ENCODE peak calls at places on chromosomes 7 and 10, in four cellular contexts. R is NCI-H1417, N is G401, S is foreskin keratinocyte. G is an unnamed sample.

GRCh38 chr10:110859947-110860376 is 11.8 kb upstream of the PDCD4 start:
- DNase-seq in R (no peak), N (no peak), S (no peak), G (no peak)

GRCh38 chr7:30896041-30896440 is 15.6 kb upstream of the AQP1 start:
- DNase-seq in R (no peak), N (no peak), S (no peak), G (no peak)

GRCh38 chr7:29199776-29200175 is 5.2 kb downstream of the CHN2 start:
- DNase-seq in R (no peak), N (peak; percentile 95), S (no peak), G (no peak)

GRCh38 chr10:30573714-30574422 is 55.7 kb downstream of the LYZL2 start:
- DNase-seq in R (no peak), N (no peak), S (no peak), G (no peak)

GRCh38 chr7:93949468-93949867 is 27.9 kb downstream of the GNG11 start:
- DNase-seq in R (no peak), N (no peak), S (no peak), G (peak; percentile 11)

GRCh38 chr7:99177165-99177564 is 30.8 kb downstream of the KPNA7 start:
- DNase-seq in R (no peak), N (no peak), S (no peak), G (no peak)

GRCh38 chr10:75651452-75651851 is 220.0 kb downstream of the LRMDA start:
- DNase-seq in R (no peak), N (no peak), S (peak; percentile 4), G (no peak)

GRCh38 chr7:100427762-100428198 is 723 bp downstream of the ZCWPW1 start:
- DNase-seq in R (no peak), N (no peak), S (no peak), G (no peak)

GRCh38 chr7:5406957-5407930 is 16.4 kb downstream of the TNRC18 start:
- DNase-seq in R (no peak), N (no peak), S (no peak), G (no peak)

GRCh38 chr10:14244147-14244546 is 86.6 kb downstream of the FRMD4A start:
- DNase-seq in R (no peak), N (peak; percentile 40), S (no peak), G (no peak)

GRCh38 chr10:5469353-5470061 is 29.9 kb downstream of the CALML5 start:
- DNase-seq in R (no peak), N (no peak), S (no peak), G (no peak)

GRCh38 chr10:58210160-58210559 is 57.5 kb downstream of the IPMK start:
- DNase-seq in R (no peak), N (no peak), S (no peak), G (no peak)

GRCh38 chr7:33918401-33919120 is 13.2 kb downstream of the BMPER start:
- DNase-seq in R (no peak), N (peak; percentile 37), S (no peak), G (no peak)

GRCh38 chr10:93261961-93262610 is 188.4 kb downstream of the CYP26A1 start:
- DNase-seq in R (no peak), N (no peak), S (peak; percentile 54), G (no peak)

GRCh38 chr10:131654471-131655087 is 246.2 kb upstream of the PPP2R2D start:
- DNase-seq in R (no peak), N (no peak), S (no peak), G (no peak)

GRCh38 chr10:14751576-14752330 is 22.9 kb downstream of the FAM107B start:
- DNase-seq in R (no peak), N (peak; percentile 97), S (no peak), G (no peak)

GRCh38 chr10:114539623-114540022 is 118.5 kb downstream of the ABLIM1 start:
- DNase-seq in R (no peak), N (no peak), S (no peak), G (no peak)

GRCh38 chr10:9621216-9621615 is 1396.5 kb upstream of the CELF2 start:
- DNase-seq in R (no peak), N (no peak), S (no peak), G (no peak)

GRCh38 chr7:103636153-103636552 is 190.1 kb upstream of the SLC26A5 start:
- DNase-seq in R (no peak), N (no peak), S (peak; percentile 8), G (no peak)

GRCh38 chr10:132142396-132143161 is 44.2 kb upstream of the DPYSL4 start:
- DNase-seq in R (peak; percentile 26), N (peak; percentile 37), S (no peak), G (peak; percentile 33)

GRCh38 chr7:51038573-51038972 is 255.9 kb upstream of the GRB10 start:
- DNase-seq in R (no peak), N (no peak), S (no peak), G (no peak)

GRCh38 chr7:66326501-66327180 is 121.5 kb downstream of the TPST1 start:
- DNase-seq in R (no peak), N (no peak), S (no peak), G (no peak)

GRCh38 chr7:132141109-132141508 is 435.2 kb downstream of the PLXNA4 start:
- DNase-seq in R (no peak), N (peak; percentile 33), S (no peak), G (no peak)

GRCh38 chr10:58066126-58066525 is 201.6 kb downstream of the IPMK start:
- DNase-seq in R (no peak), N (no peak), S (no peak), G (no peak)

GRCh38 chr10:69025370-69025896 is 36.8 kb downstream of the KIFBP start:
- DNase-seq in R (no peak), N (no peak), S (no peak), G (no peak)

GRCh38 chr7:151727579-151728285 is 149.2 kb downstream of the PRKAG2 start:
- DNase-seq in R (no peak), N (no peak), S (peak; percentile 92), G (peak; percentile 93)

GRCh38 chr7:36658603-36659516 is 65.4 kb downstream of the AOAH start:
- DNase-seq in R (no peak), N (no peak), S (peak; percentile 82), G (peak; percentile 35)

GRCh38 chr10:101466016-101466912 is 112.3 kb downstream of the BTRC start:
- DNase-seq in R (peak; percentile 67), N (no peak), S (no peak), G (no peak)

GRCh38 chr7:130961128-130961601 is 227.2 kb upstream of the KLF14 start:
- DNase-seq in R (no peak), N (no peak), S (peak; percentile 79), G (peak; percentile 82)

GRCh38 chr10:119253433-119254174 is 46.2 kb downstream of the GRK5 start:
- DNase-seq in R (no peak), N (no peak), S (peak; percentile 55), G (peak; percentile 82)

GRCh38 chr7:18153183-18153748 is 125.6 kb upstream of the PRPS1L1 start:
- DNase-seq in R (no peak), N (no peak), S (no peak), G (no peak)

GRCh38 chr10:133189256-133189655 is 29.2 kb downstream of the KNDC1 start:
- DNase-seq in R (no peak), N (no peak), S (no peak), G (no peak)